ENCODE peak calls at places on chromosomes 3 and 15, in seven cellular contexts. L is mammary epithelial cell, B is foreskin keratinocyte, T is GM20000, K is cardiac muscle cell, Q is neural progenitor cell, H is fibroblast of villous mesenchyme. D is an unnamed sample.

GRCh38 chr3:124887177-124887995 is at the start of gene ITGB5:
- DNase-seq in L (peak), B (no peak), T (peak), K (peak), Q (peak), H (peak), D (peak)

GRCh38 chr15:100439566-100439965 is 89.2 kb downstream of the CERS3 start:
- DNase-seq in L (no peak), B (no peak), T (no peak), K (no peak), Q (no peak), H (no peak), D (no peak)

GRCh38 chr3:82736696-82737277 is 975.3 kb upstream of the GBE1 start:
- DNase-seq in L (no peak), B (no peak), T (no peak), K (no peak), Q (no peak), H (no peak), D (no peak)

GRCh38 chr15:61613729-61614128 is 384.6 kb upstream of the RORA start:
- DNase-seq in L (peak), B (no peak), T (no peak), K (no peak), Q (no peak), H (peak), D (no peak)

GRCh38 chr3:46372492-46373359 is 2.0 kb downstream of the CCR5 start:
- DNase-seq in L (peak), B (no peak), T (peak), K (peak), Q (peak), H (peak), D (no peak)

GRCh38 chr3:129596194-129597086 is 10.0 kb downstream of the PLXND1 start:
- DNase-seq in L (no peak), B (no peak), T (no peak), K (peak), Q (peak), H (peak), D (peak)

GRCh38 chr3:128426128-128426921 is 40.4 kb downstream of the DNAJB8 start:
- DNase-seq in L (peak), B (no peak), T (peak), K (peak), Q (peak), H (peak), D (peak)

GRCh38 chr3:30770387-30770786 is 124.1 kb downstream of the GADL1 start:
- DNase-seq in L (peak), B (peak), T (no peak), K (peak), Q (no peak), H (peak), D (no peak)

GRCh38 chr15:78071378-78071777 is 6.1 kb downstream of the TBC1D2B start:
- DNase-seq in L (no peak), B (no peak), T (no peak), K (no peak), Q (no peak), H (no peak), D (no peak)

GRCh38 chr15:63827113-63827512 is 6.6 kb downstream of the HERC1 start:
- DNase-seq in L (no peak), B (no peak), T (no peak), K (no peak), Q (peak), H (no peak), D (no peak)

GRCh38 chr3:155232605-155233004 is 60.9 kb downstream of the STRIT1 start:
- DNase-seq in L (peak), B (peak), T (no peak), K (no peak), Q (no peak), H (peak), D (no peak)

GRCh38 chr15:45921978-45922377 is 287.1 kb downstream of the SQOR start:
- DNase-seq in L (no peak), B (no peak), T (no peak), K (no peak), Q (no peak), H (no peak), D (no peak)

GRCh38 chr15:52392008-52392687 is 96.5 kb upstream of the MYO5C start:
- DNase-seq in L (peak), B (peak), T (no peak), K (no peak), Q (no peak), H (peak), D (no peak)

GRCh38 chr3:141738636-141739363 is 702 bp downstream of the RNF7 start:
- DNase-seq in L (peak), B (peak), T (peak), K (peak), Q (peak), H (peak), D (no peak)

GRCh38 chr15:23823508-23823907 is 136.4 kb upstream of the NDN start:
- DNase-seq in L (no peak), B (no peak), T (no peak), K (peak), Q (peak), H (no peak), D (peak)

GRCh38 chr3:19392146-19392545 is 243.8 kb downstream of the KCNH8 start:
- DNase-seq in L (no peak), B (no peak), T (no peak), K (no peak), Q (no peak), H (no peak), D (no peak)

GRCh38 chr3:185820973-185821758 is 3.7 kb downstream of the IGF2BP2 start:
- DNase-seq in L (peak), B (peak), T (no peak), K (no peak), Q (peak), H (peak), D (no peak)

GRCh38 chr15:94674251-94674650 is 442.9 kb downstream of the MCTP2 start:
- DNase-seq in L (peak), B (peak), T (no peak), K (no peak), Q (no peak), H (peak), D (no peak)

GRCh38 chr3:126100688-126101301 is 16.9 kb upstream of the SLC41A3 start:
- DNase-seq in L (peak), B (no peak), T (no peak), K (no peak), Q (no peak), H (peak), D (no peak)

GRCh38 chr15:67140078-67140833 is 74.9 kb downstream of the SMAD3 start:
- DNase-seq in L (no peak), B (no peak), T (peak), K (no peak), Q (no peak), H (no peak), D (no peak)

GRCh38 chr3:71087109-71088018 is 496.2 kb downstream of the FOXP1 start:
- DNase-seq in L (peak), B (no peak), T (peak), K (no peak), Q (no peak), H (peak), D (no peak)

GRCh38 chr3:51703026-51703775 is 3.7 kb upstream of the GRM2 start:
- DNase-seq in L (no peak), B (no peak), T (no peak), K (no peak), Q (peak), H (no peak), D (no peak)

GRCh38 chr15:63601727-63602185 is 4.6 kb downstream of the FBXL22 start:
- DNase-seq in L (no peak), B (no peak), T (peak), K (no peak), Q (no peak), H (no peak), D (no peak)

GRCh38 chr15:85380860-85381535 is 595 bp downstream of the AKAP13 start:
- DNase-seq in L (no peak), B (no peak), T (peak), K (peak), Q (peak), H (no peak), D (peak)

GRCh38 chr3:16482770-16483531 is 30.5 kb downstream of the RFTN1 start:
- DNase-seq in L (no peak), B (no peak), T (peak), K (no peak), Q (no peak), H (peak), D (peak)

GRCh38 chr3:189792046-189792929 is 161.1 kb downstream of the TP63 start:
- DNase-seq in L (peak), B (no peak), T (no peak), K (no peak), Q (no peak), H (no peak), D (no peak)

GRCh38 chr3:53820756-53821580 is 25.3 kb downstream of the CHDH start:
- DNase-seq in L (no peak), B (no peak), T (no peak), K (no peak), Q (no peak), H (no peak), D (no peak)

GRCh38 chr3:114519415-114519814 is 225.6 kb downstream of the TIGIT start:
- DNase-seq in L (peak), B (peak), T (peak), K (peak), Q (peak), H (peak), D (no peak)

GRCh38 chr3:172635588-172635987 is 75.3 kb downstream of the NCEH1 start:
- DNase-seq in L (peak), B (peak), T (peak), K (no peak), Q (no peak), H (no peak), D (no peak)

GRCh38 chr3:150307862-150308261 is 100.2 kb upstream of the TSC22D2 start:
- DNase-seq in L (no peak), B (no peak), T (no peak), K (no peak), Q (no peak), H (no peak), D (no peak)

GRCh38 chr15:57364282-57365007 is 11.9 kb upstream of the CGNL1 start:
- DNase-seq in L (no peak), B (no peak), T (no peak), K (peak), Q (peak), H (peak), D (no peak)

GRCh38 chr15:78302579-78302978 is 3.2 kb upstream of the SKIC8 start:
- DNase-seq in L (peak), B (peak), T (peak), K (no peak), Q (no peak), H (peak), D (no peak)

GRCh38 chr15:74543583-74543982 is 2.6 kb downstream of the ARID3B start:
- DNase-seq in L (no peak), B (no peak), T (no peak), K (no peak), Q (no peak), H (no peak), D (no peak)
- TF ChIP-seq CTCF in L (peak), B (peak), T (peak), K (peak), Q (peak), H (no peak), D (peak)

GRCh38 chr15:90201150-90201943 is at the start of gene SEMA4B:
- DNase-seq in L (peak), B (no peak), T (peak), K (peak), Q (peak), H (peak), D (peak)
- TF ChIP-seq CTCF in L (no peak), B (peak), T (no peak), K (no peak), Q (no peak), H (no peak), D (no peak)

DNA sequence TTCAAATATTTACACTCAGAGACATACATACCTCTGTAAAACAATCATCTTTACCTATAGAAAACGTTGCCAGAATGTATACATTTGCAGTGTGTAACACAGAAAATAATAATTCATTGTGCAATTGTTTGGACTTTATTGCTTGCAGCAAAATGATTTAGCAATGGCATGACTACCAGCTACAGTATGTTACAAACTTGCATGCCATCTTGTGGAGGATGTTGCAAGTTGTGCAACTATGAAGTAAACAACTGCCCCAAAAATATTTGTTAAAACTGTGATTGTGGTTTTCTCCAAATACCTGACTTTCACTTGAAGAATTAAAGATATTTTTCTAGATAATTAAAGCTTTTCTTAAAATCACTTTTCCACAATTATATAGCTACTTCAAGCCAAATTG is 27.1 kb upstream of the C3orf49 start:
- DNase-seq in L (peak), B (peak), T (no peak), K (no peak), Q (peak), H (peak), D (no peak)
- TF ChIP-seq CTCF in L (peak), B (peak), T (no peak), K (peak), Q (peak), H (peak), D (no peak)

GRCh38 chr3:101070260-101071121 is 77.3 kb upstream of the ABI3BP start:
- DNase-seq in L (no peak), B (peak), T (peak), K (peak), Q (peak), H (no peak), D (peak)
- TF ChIP-seq CTCF in L (peak), B (peak), T (peak), K (peak), Q (peak), H (peak), D (peak)

DNA sequence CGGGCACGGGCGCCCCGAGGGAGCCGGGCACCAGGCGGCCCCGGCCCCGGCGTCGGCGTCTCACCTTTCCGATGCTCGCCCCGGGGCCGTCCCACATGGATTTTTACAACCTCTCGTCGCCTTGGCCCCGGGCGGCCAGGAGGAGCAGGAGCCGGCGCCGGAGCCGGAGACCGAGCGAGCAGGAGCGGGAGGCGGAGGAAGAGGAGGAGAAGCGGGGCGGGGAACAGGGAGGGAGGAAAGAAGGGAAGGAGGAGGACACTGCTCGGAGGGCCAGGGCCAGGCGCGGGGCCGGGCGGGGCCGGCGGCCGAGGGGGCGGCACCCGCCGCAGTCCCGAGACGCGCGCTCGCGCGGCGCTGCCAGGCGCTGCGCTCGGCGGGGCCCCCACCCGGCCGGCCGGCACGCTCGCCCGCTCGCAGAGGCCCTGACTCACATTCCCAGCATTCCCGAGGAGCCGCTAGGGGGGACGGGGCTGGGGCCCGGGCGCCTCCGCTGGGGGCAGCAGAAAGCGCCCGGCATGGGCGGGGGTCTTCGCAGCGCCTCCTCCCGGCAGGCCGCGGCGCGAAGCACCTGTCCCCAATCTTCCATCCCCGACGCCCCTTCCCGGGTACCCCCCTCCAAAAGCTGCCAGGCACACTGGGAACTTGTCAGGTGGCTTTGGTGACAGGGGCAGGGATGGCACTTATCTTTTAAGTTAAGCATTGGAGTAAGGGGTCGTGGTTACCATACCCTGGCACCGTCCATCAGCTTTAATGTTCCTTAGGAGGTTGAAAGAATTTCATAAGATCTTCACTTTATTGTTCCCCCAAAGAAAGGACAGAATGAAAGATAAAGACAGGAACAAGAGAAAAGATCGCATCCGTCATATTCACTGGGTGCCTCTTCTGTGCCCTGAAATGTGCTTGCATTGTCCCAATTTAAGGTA is at the start of gene ERC2:
- DNase-seq in L (peak), B (no peak), T (no peak), K (peak), Q (peak), H (peak), D (peak)
- TF ChIP-seq CTCF in L (no peak), B (peak), T (no peak), K (peak), Q (peak), H (no peak), D (peak)

GRCh38 chr3:195582947-195583346 is 793 bp downstream of the APOD start:
- DNase-seq in L (no peak), B (no peak), T (no peak), K (no peak), Q (no peak), H (no peak), D (no peak)
- TF ChIP-seq CTCF in L (no peak), B (no peak), T (no peak), K (no peak), Q (no peak), H (no peak), D (no peak)

DNA sequence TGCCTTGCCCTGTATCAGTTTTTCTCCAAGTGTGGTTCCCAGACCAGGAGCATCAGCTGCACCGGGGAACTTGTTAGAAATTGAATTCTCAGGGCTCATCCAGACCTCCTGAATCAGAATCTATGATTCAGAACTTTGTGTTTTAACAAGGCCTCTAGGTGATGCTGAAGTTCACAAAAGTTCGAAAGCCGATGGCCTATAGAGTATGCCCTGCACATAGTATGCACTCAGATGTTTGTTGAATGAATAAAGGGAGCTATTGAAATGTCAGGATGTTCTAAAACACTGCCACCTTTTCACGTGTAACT is 666 bp upstream of the LARP6 start:
- DNase-seq in L (peak), B (peak), T (no peak), K (no peak), Q (no peak), H (no peak), D (no peak)
- TF ChIP-seq CTCF in L (peak), B (peak), T (no peak), K (peak), Q (no peak), H (no peak), D (no peak)

D was measured in nephron progenitor cell.